ENCODE peak calls at places on chromosomes 1 and 21, in four cellular contexts. One of them, this sample, is unnamed.

GRCh38 chr1:108913105-108913948 is 36.5 kb downstream of the GPSM2 start:
- DNase-seq in SK-N-MC: no peak
- DNase-seq in body of pancreas: no peak
- DNase-seq in NCI-H1105 treated with DMSO at 0.1 percent for 48 hours: peak; percentile 47
- DNase-seq in this sample: no peak

GRCh38 chr1:54643736-54644135 is 2.1 kb downstream of the MROH7 start:
- DNase-seq in SK-N-MC: no peak
- DNase-seq in body of pancreas: no peak
- DNase-seq in NCI-H1105 treated with DMSO at 0.1 percent for 48 hours: no peak
- DNase-seq in this sample: no peak

GRCh38 chr1:158028956-158029355 is 35.5 kb downstream of the KIRREL1 start:
- DNase-seq in body of pancreas: no peak
- DNase-seq in SK-N-MC: no peak
- DNase-seq in NCI-H1105 treated with DMSO at 0.1 percent for 48 hours: no peak
- DNase-seq in this sample: no peak

GRCh38 chr1:181556606-181557005 is 73.3 kb downstream of the CACNA1E start:
- DNase-seq in NCI-H1105 treated with DMSO at 0.1 percent for 48 hours: no peak
- DNase-seq in body of pancreas: no peak
- DNase-seq in SK-N-MC: no peak
- DNase-seq in this sample: no peak

GRCh38 chr1:245085508-245086095 is 69.2 kb upstream of the KIF26B start:
- DNase-seq in NCI-H1105 treated with DMSO at 0.1 percent for 48 hours: no peak
- DNase-seq in SK-N-MC: no peak
- DNase-seq in body of pancreas: no peak
- DNase-seq in this sample: no peak

GRCh38 chr1:234584926-234585325 is 25.1 kb downstream of the IRF2BP2 start:
- DNase-seq in NCI-H1105 treated with DMSO at 0.1 percent for 48 hours: peak; percentile 2
- DNase-seq in body of pancreas: no peak
- DNase-seq in SK-N-MC: no peak
- DNase-seq in this sample: peak; percentile 57

GRCh38 chr21:28776251-28776650 is 216.4 kb downstream of the LTN1 start:
- DNase-seq in SK-N-MC: no peak
- DNase-seq in body of pancreas: no peak
- DNase-seq in NCI-H1105 treated with DMSO at 0.1 percent for 48 hours: no peak
- DNase-seq in this sample: no peak

GRCh38 chr21:42845296-42845965 is 33.9 kb downstream of the WDR4 start:
- DNase-seq in SK-N-MC: no peak
- DNase-seq in NCI-H1105 treated with DMSO at 0.1 percent for 48 hours: no peak
- DNase-seq in body of pancreas: peak; percentile 66
- DNase-seq in this sample: no peak

GRCh38 chr1:25065246-25066238 is 135.5 kb upstream of the RUNX3 start:
- DNase-seq in NCI-H1105 treated with DMSO at 0.1 percent for 48 hours: no peak
- DNase-seq in body of pancreas: no peak
- DNase-seq in SK-N-MC: no peak
- DNase-seq in this sample: no peak

GRCh38 chr1:16294219-16295212 is 57.5 kb upstream of the CPLANE2 start:
- DNase-seq in NCI-H1105 treated with DMSO at 0.1 percent for 48 hours: no peak
- DNase-seq in body of pancreas: no peak
- DNase-seq in SK-N-MC: no peak
- DNase-seq in this sample: no peak

GRCh38 chr1:108719253-108719652 is 6.5 kb downstream of the FNDC7 start:
- DNase-seq in SK-N-MC: no peak
- DNase-seq in NCI-H1105 treated with DMSO at 0.1 percent for 48 hours: no peak
- DNase-seq in body of pancreas: no peak
- DNase-seq in this sample: no peak

GRCh38 chr1:40017951-40018575 is 22.5 kb upstream of the CAP1 start:
- DNase-seq in NCI-H1105 treated with DMSO at 0.1 percent for 48 hours: no peak
- DNase-seq in SK-N-MC: no peak
- DNase-seq in body of pancreas: no peak
- DNase-seq in this sample: no peak